ENCODE peak calls at places on chromosomes 13 and 19, in nine cellular contexts. B, I, U, A, R, H, O, Y and M are unnamed samples.

GRCh38 chr19:45800009-45800553 is 7.4 kb upstream of the DMWD start:
- DNase-seq in B (no peak), I (no peak), U (no peak), A (no peak), R (no peak), H (no peak), O (peak), Y (no peak), M (no peak)

GRCh38 chr13:113758651-113759524 is at the start of gene TMEM255B:
- DNase-seq in B (no peak), I (peak), U (peak), A (peak), R (peak), H (peak), O (peak), Y (peak), M (peak)

GRCh38 chr13:98942997-98943396 is 34.9 kb downstream of the DOCK9 start:
- DNase-seq in B (no peak), I (no peak), U (no peak), A (no peak), R (no peak), H (no peak), O (no peak), Y (no peak), M (no peak)

GRCh38 chr13:51717786-51718398 is 86.1 kb downstream of the DHRS12 start:
- DNase-seq in B (no peak), I (no peak), U (no peak), A (no peak), R (no peak), H (no peak), O (no peak), Y (no peak), M (no peak)

GRCh38 chr13:113668491-113668971 is 1.5 kb downstream of the GRK1 start:
- DNase-seq in B (no peak), I (peak), U (no peak), A (no peak), R (peak), H (peak), O (no peak), Y (no peak), M (no peak)

GRCh38 chr13:105627270-105627669 is 908.2 kb downstream of the EFNB2 start:
- DNase-seq in B (no peak), I (no peak), U (no peak), A (no peak), R (no peak), H (no peak), O (no peak), Y (no peak), M (no peak)

GRCh38 chr13:113489171-113489548 is 1.4 kb downstream of the DCUN1D2 start:
- DNase-seq in B (no peak), I (no peak), U (no peak), A (no peak), R (no peak), H (peak), O (no peak), Y (peak), M (no peak)

GRCh38 chr19:54952591-54953344 is 5.4 kb upstream of the NLRP7 start:
- DNase-seq in B (no peak), I (no peak), U (no peak), A (no peak), R (no peak), H (no peak), O (peak), Y (no peak), M (no peak)

GRCh38 chr19:35903550-35904179 is 1.3 kb downstream of the HCST start:
- DNase-seq in B (peak), I (peak), U (peak), A (no peak), R (peak), H (peak), O (peak), Y (peak), M (peak)

GRCh38 chr13:107743523-107743922 is 471.8 kb downstream of the LIG4 start:
- DNase-seq in B (no peak), I (no peak), U (no peak), A (no peak), R (no peak), H (no peak), O (no peak), Y (no peak), M (no peak)

GRCh38 chr13:46403851-46404731 is 17.0 kb upstream of the RUBCNL start:
- DNase-seq in B (no peak), I (no peak), U (peak), A (no peak), R (no peak), H (no peak), O (no peak), Y (no peak), M (no peak)

GRCh38 chr13:98345103-98345899 is 168.2 kb upstream of the RNF113B start:
- DNase-seq in B (no peak), I (peak), U (no peak), A (no peak), R (no peak), H (no peak), O (no peak), Y (no peak), M (no peak)

GRCh38 chr13:98998831-98999634 is 21.2 kb upstream of the DOCK9 start:
- DNase-seq in B (peak), I (no peak), U (no peak), A (no peak), R (no peak), H (no peak), O (no peak), Y (no peak), M (no peak)

DNA sequence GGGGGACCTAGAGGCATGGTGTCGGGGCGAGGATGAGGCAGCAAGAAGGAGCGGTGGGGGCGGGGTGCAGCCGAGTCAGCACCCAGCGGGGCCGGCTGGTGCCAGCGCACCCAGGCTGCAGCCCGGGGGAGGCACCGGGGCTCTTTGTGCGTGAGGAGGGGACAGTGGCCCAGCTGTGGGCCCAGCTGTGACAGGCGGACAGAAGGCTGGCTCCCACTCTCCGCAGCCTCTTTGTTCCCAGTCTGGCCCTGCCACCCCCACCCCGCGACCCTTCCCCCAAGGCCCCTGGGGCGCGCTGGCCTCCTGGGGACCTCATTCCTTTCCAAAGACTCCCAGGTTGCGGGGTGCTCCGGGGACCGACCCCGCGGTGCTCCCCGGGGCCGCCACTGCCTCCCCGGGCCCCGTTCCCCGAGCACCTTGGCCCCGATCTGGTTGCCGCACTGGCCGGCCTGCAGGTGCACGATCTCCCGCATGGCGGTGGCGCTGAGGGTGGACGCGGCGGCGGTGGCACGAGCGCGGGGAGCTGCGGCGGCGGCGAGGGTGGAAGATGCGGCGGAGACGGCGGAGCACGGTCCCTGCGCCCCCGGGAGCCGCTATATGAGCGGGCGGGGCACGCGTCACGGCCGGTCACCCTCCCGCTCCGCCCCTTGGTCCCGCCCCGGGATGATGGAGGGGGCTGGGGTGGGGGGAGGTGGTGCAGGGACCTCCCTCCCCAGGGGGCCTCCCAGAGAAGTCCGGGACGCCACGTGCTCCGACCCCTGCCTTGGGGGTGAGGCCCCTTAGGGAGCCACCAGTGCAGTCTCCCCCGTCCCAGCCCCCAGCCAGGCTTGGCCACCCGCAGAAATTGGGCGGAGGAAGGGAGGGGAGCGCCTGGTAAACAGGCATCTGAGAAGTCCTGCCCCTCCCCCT is at the start of gene TUBB4A:
- DNase-seq in B (no peak), I (no peak), U (peak), A (no peak), R (peak), H (no peak), O (no peak), Y (no peak), M (peak)
- H3K27ac ChIP-seq in B (no peak), I (no peak), U (no peak), A (peak), R (no peak), H (no peak), O (peak), Y (no peak), M (no peak)

GRCh38 chr13:112060431-112060830 is 6.5 kb upstream of the SOX1 start:
- DNase-seq in B (no peak), I (no peak), U (no peak), A (no peak), R (no peak), H (no peak), O (no peak), Y (no peak), M (no peak)
- TF ChIP-seq POLR2A in B (no peak), I (no peak), U (no peak), A (no peak), R (no peak), H (no peak), O (no peak), Y (no peak), M (no peak)

DNA sequence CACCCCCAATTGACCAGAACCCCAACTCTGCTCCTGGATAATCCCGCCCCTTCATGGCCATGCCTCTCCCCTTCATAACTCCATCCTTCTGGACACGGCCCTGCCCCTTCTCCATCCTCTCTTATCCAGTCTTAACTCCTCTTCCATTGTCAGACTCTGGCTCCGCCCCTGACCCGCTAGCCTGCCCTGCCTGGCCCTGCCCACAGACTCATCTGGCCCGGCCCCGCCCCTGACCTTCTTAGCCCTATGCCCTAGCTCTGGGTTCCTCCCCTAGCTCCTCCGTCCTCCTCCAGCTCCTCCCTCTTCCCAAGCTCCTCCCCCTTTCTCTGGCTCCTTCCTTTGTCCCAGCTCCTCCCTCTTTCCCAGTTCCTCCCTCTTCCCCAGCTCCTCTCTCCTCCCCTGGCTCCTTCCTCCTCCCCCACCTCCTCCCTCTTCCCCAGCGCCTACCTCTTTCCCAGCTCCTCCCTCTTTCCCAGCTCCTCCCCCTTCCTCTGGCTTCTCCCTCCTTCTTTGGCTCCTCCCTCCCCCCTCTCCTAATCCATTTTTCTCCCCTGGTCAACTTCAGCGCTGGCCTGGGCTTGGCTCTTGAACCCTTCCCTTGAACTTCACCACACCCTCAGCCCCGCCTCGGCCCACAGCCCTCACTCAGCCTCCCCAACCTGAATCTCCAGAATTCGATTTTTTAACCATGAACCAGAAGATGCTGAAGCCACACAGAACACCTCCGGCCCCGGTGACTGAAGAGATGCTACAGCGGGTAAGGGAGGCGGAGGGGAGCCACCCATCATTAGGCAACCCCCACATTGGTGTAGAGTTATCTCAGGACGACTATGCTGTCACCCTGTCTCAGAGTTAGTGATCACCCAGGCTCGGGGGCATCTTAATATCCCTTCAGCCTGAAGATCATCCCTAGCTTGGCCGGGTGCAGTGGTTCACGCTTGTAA is 9.2 kb upstream of the ZNF358 start:
- DNase-seq in B (no peak), I (peak), U (peak), A (peak), R (peak), H (peak), O (peak), Y (no peak), M (peak)
- H3K27ac ChIP-seq in B (no peak), I (no peak), U (no peak), A (peak), R (peak), H (no peak), O (peak), Y (no peak), M (no peak)

GRCh38 chr13:110712849-110713641 is 455 bp upstream of the ING1 start:
- DNase-seq in B (peak), I (peak), U (peak), A (peak), R (peak), H (peak), O (peak), Y (peak), M (peak)
- TF ChIP-seq POLR2A in B (peak), I (peak), U (peak), A (peak), R (peak), H (peak), O (peak), Y (peak), M (peak)

GRCh38 chr13:80388506-80388905 is 47.6 kb upstream of the SPRY2 start:
- DNase-seq in B (no peak), I (no peak), U (no peak), A (no peak), R (no peak), H (no peak), O (no peak), Y (no peak), M (no peak)
- H3K27ac ChIP-seq in B (no peak), I (no peak), U (no peak), A (no peak), R (no peak), H (no peak), O (no peak), Y (no peak), M (no peak)

GRCh38 chr19:1155352-1156304 is 18.4 kb downstream of the SBNO2 start:
- DNase-seq in B (no peak), I (no peak), U (no peak), A (no peak), R (no peak), H (no peak), O (peak), Y (no peak), M (no peak)
- TF ChIP-seq POLR2A in B (no peak), I (no peak), U (peak), A (no peak), R (no peak), H (peak), O (no peak), Y (no peak), M (no peak)